ENCODE peak calls at places on chromosomes 3 and 15, in eight cellular contexts. C, Q, F, Y, B, T, G and X are unnamed samples.

GRCh38 chr15:63094495-63094931 is 27.1 kb upstream of the LACTB start:
- DNase-seq in C (peak), Q (no peak), F (no peak), Y (no peak), B (no peak), T (peak), G (no peak), X (no peak)

GRCh38 chr15:33138000-33138399 is 56.5 kb downstream of the FMN1 start:
- DNase-seq in C (no peak), Q (no peak), F (no peak), Y (no peak), B (no peak), T (no peak), G (no peak), X (no peak)

GRCh38 chr3:48528754-48529153 is 24.8 kb upstream of the SHISA5 start:
- DNase-seq in C (peak), Q (no peak), F (no peak), Y (no peak), B (no peak), T (no peak), G (peak), X (no peak)

GRCh38 chr15:101127503-101128076 is 124.3 kb downstream of the CHSY1 start:
- DNase-seq in C (peak), Q (peak), F (peak), Y (no peak), B (peak), T (peak), G (no peak), X (no peak)

GRCh38 chr3:39882111-39882510 is 72.7 kb downstream of the MYRIP start:
- DNase-seq in C (no peak), Q (no peak), F (no peak), Y (no peak), B (no peak), T (no peak), G (no peak), X (no peak)

GRCh38 chr3:138031536-138031935 is 21.6 kb downstream of the CLDN18 start:
- DNase-seq in C (no peak), Q (no peak), F (no peak), Y (no peak), B (no peak), T (no peak), G (no peak), X (no peak)

GRCh38 chr3:5888845-5889244 is 701.3 kb downstream of the EDEM1 start:
- DNase-seq in C (no peak), Q (no peak), F (no peak), Y (no peak), B (no peak), T (no peak), G (no peak), X (no peak)

GRCh38 chr15:101538996-101539395 is 49.5 kb upstream of the PCSK6 start:
- DNase-seq in C (no peak), Q (no peak), F (no peak), Y (no peak), B (no peak), T (peak), G (no peak), X (no peak)

GRCh38 chr3:65716372-65716771 is 322.3 kb downstream of the MAGI1 start:
- DNase-seq in C (no peak), Q (no peak), F (no peak), Y (no peak), B (no peak), T (no peak), G (no peak), X (no peak)

GRCh38 chr3:59515936-59516335 is 466.1 kb upstream of the CFAP20DC start:
- DNase-seq in C (no peak), Q (no peak), F (no peak), Y (no peak), B (no peak), T (no peak), G (no peak), X (no peak)

DNA sequence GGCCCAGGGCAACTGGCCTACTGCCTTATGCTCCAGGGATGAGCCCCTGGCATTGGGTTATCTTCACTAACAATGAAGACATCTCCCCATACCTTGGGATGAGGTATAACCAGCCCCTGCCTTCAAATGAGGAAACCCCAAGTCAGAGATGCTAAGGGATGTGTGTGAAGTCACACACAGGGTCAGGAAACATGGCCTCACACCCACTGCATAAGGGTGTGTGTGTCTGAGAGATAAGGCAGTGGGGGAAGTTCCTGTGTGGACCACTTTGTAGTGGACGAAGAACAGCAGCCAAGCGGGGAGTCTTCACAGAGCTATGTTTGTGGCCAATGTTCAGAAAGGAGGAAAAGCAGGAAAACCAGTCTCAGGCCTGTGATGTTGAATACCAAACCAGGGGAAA is 10.5 kb downstream of the ELP6 start:
- DNase-seq in C (no peak), Q (no peak), F (no peak), Y (no peak), B (no peak), T (no peak), G (no peak), X (no peak)
- TF ChIP-seq CTCF in C (no peak), Q (no peak), F (no peak), Y (no peak), B (no peak), T (no peak), G (no peak), X (no peak)

GRCh38 chr3:167739190-167739589 is 3.7 kb downstream of the SERPINI1 start:
- DNase-seq in C (no peak), Q (no peak), F (no peak), Y (no peak), B (no peak), T (no peak), G (no peak), X (no peak)

GRCh38 chr3:167738037-167738436 is 2.5 kb downstream of the SERPINI1 start:
- DNase-seq in C (no peak), Q (no peak), F (no peak), Y (no peak), B (no peak), T (no peak), G (no peak), X (no peak)

GRCh38 chr3:167742338-167742737 is 6.8 kb downstream of the SERPINI1 start:
- DNase-seq in C (no peak), Q (no peak), F (no peak), Y (no peak), B (no peak), T (no peak), G (no peak), X (no peak)

GRCh38 chr3:167743799-167744198 is 8.3 kb downstream of the SERPINI1 start:
- DNase-seq in C (no peak), Q (no peak), F (no peak), Y (no peak), B (no peak), T (no peak), G (no peak), X (no peak)

DNA sequence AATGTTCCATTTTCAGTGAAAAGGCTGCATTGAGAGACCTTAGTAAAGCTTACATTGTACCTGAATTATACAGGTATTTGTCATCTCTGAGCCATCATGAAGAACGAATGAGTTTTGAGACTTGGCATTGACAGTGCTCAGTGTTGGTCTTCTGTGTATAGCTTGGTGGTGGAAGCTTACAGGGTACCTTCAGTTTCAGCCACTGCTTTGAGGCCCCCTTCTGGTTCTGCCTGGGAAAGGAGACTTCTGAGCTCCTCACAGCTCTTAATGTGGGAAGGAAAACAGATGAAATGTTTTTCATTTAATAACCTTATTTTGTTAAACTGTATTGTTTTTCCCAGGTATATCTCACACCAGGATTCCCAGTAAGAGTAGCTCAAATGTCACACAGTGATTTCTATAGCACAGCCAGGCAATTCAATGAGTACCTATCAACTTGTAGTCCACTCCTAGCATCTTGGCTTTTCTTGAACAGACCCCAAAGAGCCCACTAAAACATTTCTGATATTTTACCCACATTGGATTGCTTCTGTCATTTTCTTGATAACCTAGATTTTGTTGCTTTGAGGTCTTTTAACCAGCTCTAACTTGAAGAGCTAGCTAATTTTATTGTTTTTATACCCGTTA is 5.6 kb downstream of the SERPINI1 start:
- DNase-seq in C (peak), Q (no peak), F (no peak), Y (peak), B (no peak), T (no peak), G (no peak), X (no peak)
- TF ChIP-seq CTCF in C (peak), Q (no peak), F (peak), Y (peak), B (no peak), T (no peak), G (peak), X (no peak)

GRCh38 chr3:190225186-190225692 is 97.0 kb downstream of the CLDN1 start:
- DNase-seq in C (peak), Q (no peak), F (no peak), Y (no peak), B (no peak), T (no peak), G (no peak), X (no peak)
- TF ChIP-seq CTCF in C (peak), Q (no peak), F (peak), Y (peak), B (no peak), T (no peak), G (peak), X (peak)

GRCh38 chr15:76904461-76905012 is 603 bp downstream of the SCAPER start:
- DNase-seq in C (peak), Q (peak), F (no peak), Y (peak), B (no peak), T (peak), G (no peak), X (no peak)

GRCh38 chr15:76901965-76902364 is 3.2 kb downstream of the SCAPER start:
- DNase-seq in C (no peak), Q (no peak), F (no peak), Y (no peak), B (no peak), T (no peak), G (no peak), X (no peak)

GRCh38 chr15:76903251-76903681 is 1.9 kb downstream of the SCAPER start:
- DNase-seq in C (peak), Q (no peak), F (no peak), Y (no peak), B (no peak), T (no peak), G (no peak), X (no peak)

GRCh38 chr15:76905855-76906254 is 715 bp upstream of the SCAPER start:
- DNase-seq in C (no peak), Q (no peak), F (no peak), Y (no peak), B (no peak), T (no peak), G (no peak), X (no peak)

GRCh38 chr15:76905013-76905839 is at the start of gene SCAPER:
- DNase-seq in C (peak), Q (peak), F (peak), Y (peak), B (peak), T (peak), G (peak), X (peak)
- TF ChIP-seq CTCF in C (no peak), Q (no peak), F (peak), Y (peak), B (no peak), T (no peak), G (no peak), X (no peak)

GRCh38 chr15:80996247-80996646 is 4.5 kb upstream of the TLNRD1 start:
- DNase-seq in C (no peak), Q (no peak), F (no peak), Y (no peak), B (no peak), T (no peak), G (no peak), X (no peak)
- TF ChIP-seq CTCF in C (peak), Q (no peak), F (peak), Y (peak), B (no peak), T (no peak), G (peak), X (peak)

DNA sequence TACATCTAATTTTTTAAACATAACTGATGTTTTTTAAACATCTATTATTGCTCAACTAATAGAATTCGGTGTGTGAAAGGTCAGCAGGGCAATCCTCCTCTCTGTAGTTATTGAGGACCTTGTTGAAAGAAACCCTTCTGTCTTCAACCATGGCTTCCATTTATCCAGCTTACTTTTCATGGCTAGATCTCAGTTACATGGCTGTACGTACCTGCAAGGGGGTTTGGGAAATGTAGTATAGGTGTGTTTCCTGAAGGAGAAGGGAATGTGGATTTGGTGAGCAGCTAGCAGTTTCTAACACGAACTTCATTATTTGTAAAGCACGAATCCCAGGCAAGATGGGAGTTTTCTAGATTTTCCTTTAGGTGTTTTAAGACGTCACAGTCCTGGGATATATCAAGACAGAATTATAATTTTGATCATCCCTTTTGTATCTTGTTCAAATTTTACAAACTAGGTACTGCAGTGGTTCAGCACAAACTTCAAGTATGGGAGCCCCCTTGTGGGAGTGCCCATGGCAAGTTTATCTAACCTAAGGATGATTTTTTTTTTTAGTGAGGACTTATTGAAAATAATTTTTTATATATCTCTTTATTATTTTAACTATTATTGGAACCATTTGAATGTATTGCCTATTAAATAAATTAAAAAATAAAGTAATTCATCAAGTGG is 41.6 kb downstream of the FBXL2 start:
- DNase-seq in C (no peak), Q (no peak), F (no peak), Y (no peak), B (no peak), T (no peak), G (no peak), X (no peak)
- TF ChIP-seq CTCF in C (peak), Q (no peak), F (no peak), Y (no peak), B (no peak), T (no peak), G (no peak), X (no peak)